ENCODE peak calls at places on chromosomes 11 and 22, in eight cellular contexts. One of them, this sample, is unnamed.

GRCh38 chr11:77630311-77630710 is 7.3 kb downstream of the CLNS1A start:
- DNase-seq in DMS53: no peak
- DNase-seq in astrocyte of the spinal cord: no peak
- DNase-seq in mucosa of gallbladder: no peak
- DNase-seq in HFFc6: no peak
- DNase-seq in NCI-H460: no peak
- DNase-seq in GM04504: no peak
- DNase-seq in NCI-H345: no peak
- DNase-seq in this sample: no peak

GRCh38 chr22:35205956-35206355 is 51.3 kb upstream of the HMGXB4 start:
- DNase-seq in GM04504: no peak
- DNase-seq in astrocyte of the spinal cord: peak
- DNase-seq in NCI-H460: no peak
- DNase-seq in mucosa of gallbladder: no peak
- DNase-seq in HFFc6: peak
- DNase-seq in DMS53: no peak
- DNase-seq in NCI-H345: no peak
- DNase-seq in this sample: peak

GRCh38 chr11:17314232-17314547 is 37.4 kb upstream of the NCR3LG1 start:
- DNase-seq in GM04504: peak
- DNase-seq in astrocyte of the spinal cord: peak
- DNase-seq in HFFc6: peak
- DNase-seq in DMS53: no peak
- DNase-seq in mucosa of gallbladder: no peak
- DNase-seq in NCI-H345: no peak
- DNase-seq in NCI-H460: no peak
- DNase-seq in this sample: peak

GRCh38 chr22:49609207-49609876 is 218.3 kb downstream of the BRD1 start:
- DNase-seq in astrocyte of the spinal cord: no peak
- DNase-seq in DMS53: no peak
- DNase-seq in GM04504: no peak
- DNase-seq in HFFc6: no peak
- DNase-seq in NCI-H345: no peak
- DNase-seq in mucosa of gallbladder: no peak
- DNase-seq in NCI-H460: no peak
- DNase-seq in this sample: no peak

GRCh38 chr11:100676901-100677300 is 10.2 kb upstream of the ARHGAP42 start:
- DNase-seq in DMS53: peak
- DNase-seq in GM04504: no peak
- DNase-seq in HFFc6: no peak
- DNase-seq in mucosa of gallbladder: no peak
- DNase-seq in NCI-H345: no peak
- DNase-seq in astrocyte of the spinal cord: no peak
- DNase-seq in NCI-H460: no peak
- DNase-seq in this sample: no peak

GRCh38 chr11:121250843-121251242 is 41.7 kb upstream of the SC5D start:
- DNase-seq in GM04504: no peak
- DNase-seq in NCI-H460: no peak
- DNase-seq in astrocyte of the spinal cord: peak
- DNase-seq in mucosa of gallbladder: no peak
- DNase-seq in NCI-H345: no peak
- DNase-seq in HFFc6: no peak
- DNase-seq in DMS53: peak
- DNase-seq in this sample: no peak

GRCh38 chr11:11931461-11932055 is 76.9 kb downstream of the DKK3 start:
- DNase-seq in astrocyte of the spinal cord: peak
- DNase-seq in mucosa of gallbladder: no peak
- DNase-seq in GM04504: peak
- DNase-seq in DMS53: peak
- DNase-seq in NCI-H460: peak
- DNase-seq in HFFc6: peak
- DNase-seq in NCI-H345: peak
- DNase-seq in this sample: peak

GRCh38 chr22:19756288-19757128 is 4.1 kb upstream of the TBX1 start:
- DNase-seq in NCI-H345: peak
- DNase-seq in HFFc6: no peak
- DNase-seq in DMS53: peak
- DNase-seq in mucosa of gallbladder: peak
- DNase-seq in astrocyte of the spinal cord: no peak
- DNase-seq in GM04504: no peak
- DNase-seq in NCI-H460: peak
- DNase-seq in this sample: no peak

GRCh38 chr11:280762-281485 is 2.7 kb downstream of the NLRP6 start:
- DNase-seq in NCI-H345: no peak
- DNase-seq in GM04504: no peak
- DNase-seq in DMS53: peak
- DNase-seq in HFFc6: no peak
- DNase-seq in mucosa of gallbladder: no peak
- DNase-seq in astrocyte of the spinal cord: no peak
- DNase-seq in NCI-H460: no peak
- DNase-seq in this sample: no peak

GRCh38 chr22:38148252-38148651 is 33.4 kb downstream of the PLA2G6 start:
- DNase-seq in mucosa of gallbladder: no peak
- DNase-seq in GM04504: peak
- DNase-seq in HFFc6: no peak
- DNase-seq in NCI-H460: no peak
- DNase-seq in NCI-H345: no peak
- DNase-seq in DMS53: peak
- DNase-seq in astrocyte of the spinal cord: peak
- DNase-seq in this sample: peak

GRCh38 chr22:36279219-36279666 is 26.3 kb downstream of the APOL1 start:
- DNase-seq in GM04504: no peak
- DNase-seq in NCI-H345: no peak
- DNase-seq in astrocyte of the spinal cord: no peak
- DNase-seq in mucosa of gallbladder: no peak
- DNase-seq in DMS53: no peak
- DNase-seq in NCI-H460: no peak
- DNase-seq in HFFc6: no peak
- DNase-seq in this sample: no peak

GRCh38 chr11:94638902-94639373 is 71.8 kb downstream of the PIWIL4 start:
- DNase-seq in HFFc6: peak
- DNase-seq in GM04504: peak
- DNase-seq in NCI-H460: no peak
- DNase-seq in mucosa of gallbladder: no peak
- DNase-seq in DMS53: no peak
- DNase-seq in NCI-H345: no peak
- DNase-seq in astrocyte of the spinal cord: no peak
- DNase-seq in this sample: peak

GRCh38 chr22:45974498-45974897 is 2.5 kb downstream of the WNT7B start:
- DNase-seq in NCI-H460: no peak
- DNase-seq in GM04504: no peak
- DNase-seq in HFFc6: no peak
- DNase-seq in NCI-H345: no peak
- DNase-seq in mucosa of gallbladder: no peak
- DNase-seq in DMS53: no peak
- DNase-seq in astrocyte of the spinal cord: no peak
- DNase-seq in this sample: no peak

GRCh38 chr11:6397156-6397555 is 6.9 kb downstream of the SMPD1 start:
- DNase-seq in DMS53: no peak
- DNase-seq in NCI-H460: no peak
- DNase-seq in GM04504: peak
- DNase-seq in HFFc6: peak
- DNase-seq in astrocyte of the spinal cord: no peak
- DNase-seq in mucosa of gallbladder: no peak
- DNase-seq in NCI-H345: no peak
- DNase-seq in this sample: no peak

GRCh38 chr11:128299132-128299726 is 288.1 kb downstream of the ETS1 start:
- DNase-seq in DMS53: peak
- DNase-seq in GM04504: peak
- DNase-seq in mucosa of gallbladder: no peak
- DNase-seq in HFFc6: peak
- DNase-seq in astrocyte of the spinal cord: peak
- DNase-seq in NCI-H345: no peak
- DNase-seq in NCI-H460: no peak
- DNase-seq in this sample: no peak

GRCh38 chr11:118609380-118610219 is 2.2 kb downstream of the PHLDB1 start:
- DNase-seq in DMS53: peak
- DNase-seq in NCI-H345: no peak
- DNase-seq in NCI-H460: no peak
- DNase-seq in astrocyte of the spinal cord: peak
- DNase-seq in HFFc6: peak
- DNase-seq in mucosa of gallbladder: no peak
- DNase-seq in GM04504: no peak
- DNase-seq in this sample: no peak

GRCh38 chr11:2520736-2521035 is 75.9 kb downstream of the KCNQ1 start:
- DNase-seq in NCI-H345: no peak
- DNase-seq in astrocyte of the spinal cord: no peak
- DNase-seq in DMS53: no peak
- DNase-seq in NCI-H460: no peak
- DNase-seq in GM04504: no peak
- DNase-seq in mucosa of gallbladder: no peak
- DNase-seq in HFFc6: no peak
- DNase-seq in this sample: no peak

GRCh38 chr22:37234736-37235711 is 9.0 kb downstream of the RAC2 start:
- DNase-seq in HFFc6: no peak
- DNase-seq in NCI-H345: no peak
- DNase-seq in DMS53: no peak
- DNase-seq in GM04504: no peak
- DNase-seq in mucosa of gallbladder: no peak
- DNase-seq in astrocyte of the spinal cord: no peak
- DNase-seq in NCI-H460: no peak
- DNase-seq in this sample: no peak

GRCh38 chr11:86068138-86068861 is 584 bp downstream of the PICALM start:
- DNase-seq in HFFc6: no peak
- DNase-seq in NCI-H345: peak
- DNase-seq in mucosa of gallbladder: peak
- DNase-seq in astrocyte of the spinal cord: no peak
- DNase-seq in NCI-H460: no peak
- DNase-seq in GM04504: no peak
- DNase-seq in DMS53: peak
- DNase-seq in this sample: peak

GRCh38 chr22:20039683-20040325 is 18.9 kb downstream of the TANGO2 start:
- DNase-seq in GM04504: no peak
- DNase-seq in DMS53: no peak
- DNase-seq in NCI-H460: no peak
- DNase-seq in astrocyte of the spinal cord: no peak
- DNase-seq in mucosa of gallbladder: no peak
- DNase-seq in NCI-H345: no peak
- DNase-seq in HFFc6: no peak
- DNase-seq in this sample: no peak

GRCh38 chr11:64009710-64010109 is 23.5 kb downstream of the OTUB1 start:
- DNase-seq in NCI-H460: no peak
- DNase-seq in astrocyte of the spinal cord: no peak
- DNase-seq in NCI-H345: no peak
- DNase-seq in mucosa of gallbladder: no peak
- DNase-seq in HFFc6: no peak
- DNase-seq in GM04504: no peak
- DNase-seq in DMS53: no peak
- DNase-seq in this sample: no peak

GRCh38 chr22:37196539-37197450 is 8.7 kb upstream of the C1QTNF6 start:
- DNase-seq in NCI-H460: peak
- DNase-seq in DMS53: no peak
- DNase-seq in HFFc6: peak
- DNase-seq in astrocyte of the spinal cord: peak
- DNase-seq in mucosa of gallbladder: peak
- DNase-seq in GM04504: peak
- DNase-seq in NCI-H345: no peak
- DNase-seq in this sample: peak

GRCh38 chr11:4496555-4497248 is 14.3 kb downstream of the OR52K1 start:
- DNase-seq in GM04504: no peak
- DNase-seq in NCI-H345: no peak
- DNase-seq in HFFc6: no peak
- DNase-seq in astrocyte of the spinal cord: no peak
- DNase-seq in DMS53: no peak
- DNase-seq in mucosa of gallbladder: no peak
- DNase-seq in NCI-H460: no peak
- DNase-seq in this sample: no peak

GRCh38 chr22:25282346-25282670 is 62.9 kb downstream of the CRYBB2 start:
- DNase-seq in NCI-H345: no peak
- DNase-seq in HFFc6: no peak
- DNase-seq in mucosa of gallbladder: no peak
- DNase-seq in GM04504: no peak
- DNase-seq in DMS53: no peak
- DNase-seq in astrocyte of the spinal cord: no peak
- DNase-seq in NCI-H460: no peak
- DNase-seq in this sample: no peak

This sample was measured in HT1080.